ENCODE peak calls at places on chromosomes 6 and 20, in four cellular contexts. E is sigmoid colon, I is spleen, L is uterus. Z is an unnamed sample.

GRCh38 chr20:37378785-37379598 is 33.1 kb downstream of the SRC start:
- DNase-seq in I (peak; percentile 79), L (no peak), E (peak; percentile 68), Z (no peak)

GRCh38 chr6:164344801-164345291 is 930.3 kb downstream of the QKI start:
- DNase-seq in L (no peak), I (no peak), E (no peak), Z (no peak)

GRCh38 chr6:102298066-102298465 is 904.6 kb downstream of the GRIK2 start:
- DNase-seq in I (no peak), E (no peak), L (no peak), Z (no peak)

GRCh38 chr6:8069887-8070286 is 5.7 kb upstream of the BLOC1S5 start:
- DNase-seq in L (no peak), E (no peak), I (no peak), Z (no peak)

GRCh38 chr20:43975096-43975768 is 60.6 kb downstream of the TOX2 start:
- DNase-seq in E (no peak), I (no peak), L (no peak), Z (peak; percentile 65)

GRCh38 chr20:38337561-38338140 is 8.6 kb upstream of the LBP start:
- DNase-seq in E (no peak), L (no peak), I (no peak), Z (no peak)

GRCh38 chr6:87029711-87030314 is 65.1 kb downstream of the CGA start:
- DNase-seq in I (no peak), L (no peak), E (no peak), Z (peak; percentile 11)

GRCh38 chr20:62316331-62317166 is 13.8 kb downstream of the ADRM1 start:
- DNase-seq in L (no peak), I (no peak), E (no peak), Z (no peak)

GRCh38 chr6:38784506-38785235 is 69.6 kb downstream of the DNAH8 start:
- DNase-seq in I (no peak), L (no peak), E (no peak), Z (no peak)

GRCh38 chr6:95804847-95805541 is 210.8 kb upstream of the FUT9 start:
- DNase-seq in L (no peak), I (no peak), E (no peak), Z (no peak)

GRCh38 chr6:80254716-80255115 is 148.2 kb downstream of the BCKDHB start:
- DNase-seq in L (no peak), E (no peak), I (no peak), Z (no peak)

GRCh38 chr6:37503486-37503980 is 3.8 kb upstream of the CCDC167 start:
- DNase-seq in E (no peak), L (no peak), I (no peak), Z (no peak)

GRCh38 chr20:21529863-21530262 is 16.0 kb upstream of the NKX2-2 start:
- DNase-seq in L (no peak), E (no peak), I (no peak), Z (no peak)

GRCh38 chr6:165580139-165580538 is 82.9 kb downstream of the PDE10A start:
- DNase-seq in E (no peak), I (no peak), L (no peak), Z (no peak)

DNA sequence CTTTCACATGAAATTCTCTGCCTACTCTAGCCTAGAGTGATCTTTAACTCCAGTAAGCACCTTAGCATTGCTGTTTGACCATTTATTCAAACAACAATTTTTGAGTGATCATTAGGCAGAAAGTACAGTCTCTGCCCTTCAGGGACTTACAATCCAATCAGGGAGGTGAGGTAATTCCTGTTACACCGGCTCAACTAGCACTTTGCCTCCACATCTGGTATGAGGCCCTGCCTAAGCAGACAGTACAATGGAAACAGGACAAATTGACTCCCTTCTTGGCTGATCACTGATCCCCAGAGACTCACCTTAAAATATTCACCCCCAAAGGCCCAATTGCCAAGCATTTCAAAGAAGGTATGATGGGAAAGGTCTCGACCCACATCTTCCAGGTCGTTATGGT is 1.4 kb downstream of the AARS2 start:
- DNase-seq in E (no peak), L (no peak), I (no peak), Z (no peak)
- TF ChIP-seq CTCF in E (no peak), L (no peak), I (no peak), Z (no peak)

GRCh38 chr20:9627219-9627618 is 112.8 kb downstream of the LAMP5 start:
- DNase-seq in E (no peak), I (no peak), L (no peak), Z (no peak)

GRCh38 chr20:9629821-9630220 is 115.4 kb downstream of the LAMP5 start:
- DNase-seq in L (no peak), E (no peak), I (no peak), Z (no peak)

GRCh38 chr20:9626357-9626756 is 112.0 kb downstream of the LAMP5 start:
- DNase-seq in L (no peak), E (no peak), I (no peak), Z (no peak)

GRCh38 chr20:9628166-9628565 is 113.8 kb downstream of the LAMP5 start:
- DNase-seq in L (no peak), I (no peak), E (no peak), Z (no peak)

DNA sequence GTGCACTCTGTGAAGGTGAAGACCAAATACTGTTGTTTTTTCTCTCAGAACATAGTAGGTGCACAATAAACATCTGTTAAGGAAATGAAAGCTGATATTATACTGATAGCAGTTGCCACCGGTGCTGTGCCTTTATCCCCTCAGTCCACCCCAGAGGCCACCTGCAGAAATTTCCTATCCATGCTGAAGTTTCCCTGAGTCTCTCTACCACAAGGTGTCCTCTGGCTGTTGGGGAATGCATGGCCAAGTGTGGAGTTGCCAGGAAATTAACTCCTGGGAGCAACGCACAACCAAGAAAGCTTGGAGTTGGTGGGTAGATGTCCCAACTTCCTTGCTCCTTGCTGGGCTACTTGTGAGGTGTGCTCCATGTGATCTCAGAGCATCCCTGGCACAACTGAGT is 114.2 kb downstream of the LAMP5 start:
- DNase-seq in E (no peak), L (no peak), I (no peak), Z (no peak)
- TF ChIP-seq CTCF in E (no peak), L (no peak), I (no peak), Z (no peak)

GRCh38 chr6:21134401-21134800 is 459.1 kb upstream of the SOX4 start:
- DNase-seq in I (no peak), E (no peak), L (no peak), Z (no peak)

GRCh38 chr6:21128601-21129000 is 464.9 kb upstream of the SOX4 start:
- DNase-seq in I (no peak), L (no peak), E (no peak), Z (no peak)

GRCh38 chr6:21132856-21133610 is 460.5 kb upstream of the SOX4 start:
- DNase-seq in E (no peak), I (no peak), L (no peak), Z (no peak)

GRCh38 chr6:21133902-21134301 is 459.6 kb upstream of the SOX4 start:
- DNase-seq in E (no peak), L (no peak), I (no peak), Z (no peak)

GRCh38 chr6:21131406-21131805 is 462.1 kb upstream of the SOX4 start:
- DNase-seq in E (no peak), I (no peak), L (no peak), Z (no peak)
- TF ChIP-seq CTCF in E (no peak), I (no peak), L (no peak), Z (no peak)

GRCh38 chr6:116450185-116450710 is 10.9 kb upstream of the CALHM6 start:
- DNase-seq in I (no peak), E (no peak), L (no peak), Z (no peak)
- TF ChIP-seq CTCF in I (no peak), E (no peak), L (no peak), Z (no peak)

Z was measured in AG09319.